ENCODE peak calls at places on chromosome X, in nine cellular contexts. Q is neuronal stem cell; C is GM23248; R is right cardiac atrium; S is body of pancreas; U is OCI-LY7; O is brain microvascular endothelial cell; M is CD4-positive, CD25-positive, alpha-beta regulatory T cell; V is IMR-90. P is an unnamed sample.

GRCh38 chrX:37846141-37846540 is 1.2 kb downstream of the DYNLT3 start:
- DNase-seq in U (no peak), O (no peak), C (peak), S (no peak), R (no peak), V (peak), Q (no peak), M (no peak), P (no peak)

GRCh38 chrX:72392042-72392441 is 86.3 kb upstream of the CITED1 start:
- DNase-seq in U (no peak), C (no peak), V (no peak), Q (no peak), O (no peak), M (no peak), S (no peak), R (no peak), P (no peak)

GRCh38 chrX:39716802-39717540 is 380.8 kb downstream of the BCOR start:
- DNase-seq in S (no peak), R (no peak), M (no peak), C (no peak), Q (no peak), U (no peak), O (no peak), V (no peak), P (no peak)

GRCh38 chrX:12390301-12390700 is 252.0 kb downstream of the FRMPD4 start:
- DNase-seq in C (peak), O (no peak), U (no peak), R (no peak), S (no peak), M (no peak), Q (no peak), V (peak), P (no peak)

GRCh38 chrX:80807606-80808159 is 2.0 kb downstream of the BRWD3 start:
- DNase-seq in S (no peak), Q (no peak), R (no peak), V (no peak), M (no peak), U (no peak), C (peak), O (no peak), P (no peak)

GRCh38 chrX:750812-751211 is 120.2 kb downstream of the SHOX start:
- DNase-seq in U (no peak), S (no peak), O (no peak), C (no peak), Q (no peak), V (no peak), M (no peak), R (no peak), P (no peak)

GRCh38 chrX:153627675-153628111 is 19.3 kb upstream of the DUSP9 start:
- DNase-seq in U (no peak), S (no peak), Q (no peak), R (no peak), V (no peak), M (no peak), O (no peak), C (no peak), P (peak)

GRCh38 chrX:121307441-121307840 is 260.0 kb downstream of the GLUD2 start:
- DNase-seq in U (no peak), S (no peak), O (no peak), C (peak), M (no peak), R (no peak), Q (no peak), V (no peak), P (no peak)

GRCh38 chrX:19578956-19579355 is 63.6 kb upstream of the MAP3K15 start:
- DNase-seq in V (no peak), R (no peak), M (no peak), C (peak), O (no peak), U (no peak), S (no peak), Q (no peak), P (no peak)

GRCh38 chrX:15202458-15203177 is 67.3 kb downstream of the ASB9 start:
- DNase-seq in R (no peak), V (no peak), U (no peak), C (peak), M (no peak), O (no peak), S (no peak), Q (no peak), P (no peak)

GRCh38 chrX:100695302-100695701 is 36.6 kb downstream of the SYTL4 start:
- DNase-seq in M (no peak), R (no peak), S (no peak), C (no peak), O (no peak), V (no peak), U (no peak), Q (no peak), P (no peak)

GRCh38 chrX:86149089-86149488 is 838 bp downstream of the DACH2 start:
- DNase-seq in R (no peak), Q (no peak), M (no peak), O (no peak), C (no peak), V (no peak), U (no peak), S (no peak), P (no peak)

GRCh38 chrX:70454441-70455365 is 10.1 kb downstream of the DLG3 start:
- DNase-seq in M (peak), U (peak), R (peak), O (peak), Q (peak), C (peak), S (peak), V (peak), P (peak)

GRCh38 chrX:122238801-122239200 is 945.3 kb upstream of the GRIA3 start:
- DNase-seq in C (peak), U (no peak), M (no peak), O (peak), R (no peak), S (no peak), Q (no peak), V (no peak), P (no peak)

GRCh38 chrX:110915120-110915519 is 119.5 kb upstream of the CHRDL1 start:
- DNase-seq in M (no peak), S (no peak), U (no peak), Q (no peak), C (peak), O (no peak), V (peak), R (no peak), P (no peak)

GRCh38 chrX:128739539-128739938 is 687.3 kb upstream of the ACTRT1 start:
- DNase-seq in V (no peak), C (no peak), R (no peak), Q (no peak), U (no peak), M (no peak), S (no peak), O (no peak), P (no peak)

GRCh38 chrX:154096140-154097002 is 1.1 kb downstream of the MECP2 start:
- DNase-seq in V (peak), U (no peak), S (no peak), Q (no peak), O (no peak), C (peak), M (no peak), R (no peak), P (no peak)

GRCh38 chrX:133185938-133186337 is 32.2 kb downstream of the TFDP3 start:
- DNase-seq in O (no peak), V (no peak), S (peak), Q (no peak), M (no peak), R (no peak), C (no peak), U (no peak), P (no peak)

GRCh38 chrX:81316163-81316562 is 114.3 kb downstream of the SH3BGRL start:
- DNase-seq in C (peak), Q (no peak), U (no peak), M (no peak), V (peak), O (no peak), S (no peak), R (no peak), P (no peak)

GRCh38 chrX:15215366-15215765 is 54.5 kb downstream of the ASB9 start:
- DNase-seq in U (no peak), Q (no peak), O (no peak), R (no peak), M (no peak), V (no peak), C (no peak), S (no peak), P (no peak)

GRCh38 chrX:72308566-72309296 is 3.0 kb upstream of the CITED1 start:
- DNase-seq in O (peak), M (no peak), R (peak), V (peak), S (peak), Q (peak), C (peak), U (no peak), P (peak)

GRCh38 chrX:23789386-23790146 is 6.6 kb downstream of the SAT1 start:
- DNase-seq in R (no peak), O (no peak), C (no peak), M (no peak), V (no peak), S (peak), U (no peak), Q (no peak), P (no peak)

GRCh38 chrX:31225819-31226218 is 154.0 kb upstream of the FTHL17 start:
- DNase-seq in Q (no peak), S (no peak), V (no peak), C (no peak), O (no peak), M (no peak), R (no peak), U (no peak), P (no peak)

GRCh38 chrX:54785901-54786300 is 12.2 kb downstream of the ITIH6 start:
- DNase-seq in O (no peak), C (peak), S (no peak), U (peak), R (no peak), M (no peak), Q (no peak), V (no peak), P (no peak)

GRCh38 chrX:120022763-120023162 is 54.7 kb downstream of the RHOXF2B start:
- DNase-seq in S (peak), C (no peak), V (no peak), M (no peak), U (no peak), R (no peak), Q (no peak), O (no peak), P (no peak)

GRCh38 chrX:120456973-120457372 is 12.1 kb downstream of the LAMP2 start:
- DNase-seq in Q (no peak), R (no peak), M (no peak), U (peak), V (peak), S (no peak), C (peak), O (no peak), P (no peak)

GRCh38 chrX:47199286-47199685 is 5.7 kb downstream of the UBA1 start:
- DNase-seq in Q (no peak), M (no peak), R (no peak), O (no peak), S (no peak), U (no peak), C (no peak), V (no peak), P (no peak)

GRCh38 chrX:16042980-16043379 is 80.4 kb upstream of the GRPR start:
- DNase-seq in S (no peak), R (no peak), V (no peak), Q (no peak), O (no peak), M (no peak), U (no peak), C (no peak), P (no peak)

GRCh38 chrX:100685284-100685996 is 41.4 kb downstream of the SRPX2 start:
- DNase-seq in V (peak), R (peak), M (peak), S (peak), C (peak), O (peak), Q (peak), U (peak), P (peak)

GRCh38 chrX:1546601-1547275 is 9.8 kb upstream of the P2RY8 start:
- DNase-seq in R (no peak), Q (no peak), M (no peak), S (no peak), C (no peak), V (no peak), U (no peak), O (no peak), P (no peak)

GRCh38 chrX:24298191-24298590 is 15.7 kb downstream of the SUPT20HL2 start:
- DNase-seq in R (no peak), M (no peak), U (no peak), C (no peak), Q (no peak), O (no peak), S (no peak), V (peak), P (no peak)

GRCh38 chrX:30824275-30824674 is 64.8 kb downstream of the TAB3 start:
- DNase-seq in V (no peak), S (no peak), M (no peak), U (no peak), O (no peak), C (peak), R (no peak), Q (no peak), P (no peak)

GRCh38 chrX:43469391-43470054 is 186.6 kb upstream of the MAOA start:
- DNase-seq in R (no peak), S (no peak), C (no peak), Q (no peak), V (no peak), O (no peak), M (no peak), U (no peak), P (no peak)

GRCh38 chrX:49058794-49059193 is at the start of gene CCDC120:
- DNase-seq in M (no peak), S (peak), C (no peak), O (no peak), R (no peak), U (no peak), V (no peak), Q (no peak), P (peak)

GRCh38 chrX:63561425-63561824 is 210.3 kb upstream of the SPIN4 start:
- DNase-seq in R (no peak), M (no peak), V (no peak), S (no peak), C (peak), Q (no peak), O (no peak), U (no peak), P (no peak)

GRCh38 chrX:29661290-29661689 is 554.1 kb upstream of the MAGEB2 start:
- DNase-seq in V (peak), U (no peak), O (peak), S (no peak), Q (no peak), R (no peak), M (no peak), C (peak), P (no peak)

GRCh38 chrX:11111038-11111851 is at the start of gene HCCS:
- DNase-seq in C (peak), R (peak), U (peak), S (peak), O (peak), M (peak), V (peak), Q (peak), P (peak)

GRCh38 chrX:11113731-11114130 is 2.6 kb downstream of the HCCS start:
- DNase-seq in C (peak), O (no peak), S (peak), Q (no peak), U (peak), V (peak), M (no peak), R (no peak), P (no peak)

GRCh38 chrX:11108253-11108941 is 2.7 kb upstream of the HCCS start:
- DNase-seq in Q (no peak), O (no peak), V (no peak), M (no peak), S (no peak), U (no peak), R (no peak), C (no peak), P (no peak)

GRCh38 chrX:11111947-11112346 is 815 bp downstream of the HCCS start:
- DNase-seq in U (no peak), C (no peak), S (no peak), V (no peak), R (no peak), Q (no peak), M (no peak), O (no peak), P (no peak)

GRCh38 chrX:11109968-11110367 is 1.2 kb upstream of the HCCS start:
- DNase-seq in C (no peak), V (no peak), M (no peak), S (no peak), U (no peak), Q (no peak), O (no peak), R (no peak), P (no peak)
- H3K4me3 ChIP-seq in C (no peak), V (no peak), M (no peak), S (no peak), U (peak), Q (peak), O (no peak), R (no peak), P (no peak)

GRCh38 chrX:93419642-93420041 is 253.7 kb downstream of the NAP1L3 start:
- DNase-seq in R (no peak), C (no peak), U (no peak), Q (no peak), O (no peak), S (no peak), M (no peak), V (no peak), P (no peak)
- H3K27ac ChIP-seq in R (no peak), C (no peak), U (no peak), Q (no peak), O (no peak), S (peak), M (no peak), V (no peak), P (no peak)

GRCh38 chrX:9089652-9090051 is 55.7 kb upstream of the FAM9B start:
- DNase-seq in R (no peak), M (no peak), V (no peak), O (no peak), C (no peak), U (no peak), Q (no peak), S (no peak), P (no peak)

GRCh38 chrX:9091253-9091652 is 57.3 kb upstream of the FAM9B start:
- DNase-seq in U (no peak), V (no peak), C (no peak), M (no peak), S (peak), R (no peak), Q (no peak), O (no peak), P (no peak)
- H3K4me3 ChIP-seq in U (no peak), V (no peak), C (no peak), M (no peak), S (no peak), R (no peak), Q (no peak), O (no peak), P (no peak)

GRCh38 chrX:130162094-130162493 is 3.5 kb downstream of the AIFM1 start:
- DNase-seq in R (no peak), U (no peak), Q (no peak), C (no peak), V (no peak), S (no peak), O (no peak), M (no peak), P (no peak)
- H3K27ac ChIP-seq in R (no peak), U (no peak), Q (no peak), C (no peak), V (no peak), S (no peak), O (no peak), M (no peak), P (no peak)